ENCODE peak calls at places on chromosomes 13 and 19, in four cellular contexts. B is K562, A is GM12878, J is H1. W is an unnamed sample.

GRCh38 chr19:42207767-42208259 is 9.7 kb downstream of the DEDD2 start:
- DNase-seq in A (no peak), B (peak; percentile 75), J (no peak), W (no peak)

GRCh38 chr19:17248011-17248776 is 2.5 kb upstream of the NR2F6 start:
- DNase-seq in B (peak; percentile 43), A (no peak), J (peak; percentile 79), W (no peak)

GRCh38 chr13:105272660-105273631 is 1262.5 kb downstream of the EFNB2 start:
- DNase-seq in A (no peak), B (no peak), J (no peak), W (no peak)

GRCh38 chr19:29098863-29099481 is 114.0 kb downstream of the UQCRFS1 start:
- DNase-seq in J (no peak), B (peak; percentile 14), A (no peak), W (no peak)

GRCh38 chr13:88622362-88622973 is 951.3 kb downstream of the SLITRK5 start:
- DNase-seq in B (no peak), J (no peak), A (no peak), W (no peak)

GRCh38 chr19:4379383-4380253 is 20.7 kb downstream of the SH3GL1 start:
- DNase-seq in B (no peak), J (no peak), A (peak; percentile 69), W (peak; percentile 18)

GRCh38 chr13:43493496-43494000 is 293.2 kb downstream of the ENOX1 start:
- DNase-seq in A (no peak), J (no peak), B (no peak), W (no peak)

GRCh38 chr13:31191748-31192147 is 8.0 kb upstream of the B3GLCT start:
- DNase-seq in A (no peak), J (no peak), B (no peak), W (no peak)

GRCh38 chr19:4318460-4318859 is 14.1 kb downstream of the FSD1 start:
- DNase-seq in J (no peak), A (no peak), B (no peak), W (peak; percentile 11)

GRCh38 chr19:6030214-6030507 is 52.2 kb upstream of the RANBP3 start:
- DNase-seq in J (no peak), A (no peak), B (no peak), W (no peak)

GRCh38 chr13:27631156-27631555 is 9.5 kb downstream of the POLR1D start:
- DNase-seq in J (no peak), A (no peak), B (no peak), W (no peak)

GRCh38 chr13:43686557-43686956 is 100.2 kb downstream of the ENOX1 start:
- DNase-seq in A (no peak), J (no peak), B (no peak), W (peak; percentile 1)

GRCh38 chr13:44312898-44313551 is 60.6 kb upstream of the SERP2 start:
- DNase-seq in B (no peak), A (no peak), J (no peak), W (no peak)

GRCh38 chr19:37997911-37998344 is 90.9 kb downstream of the SIPA1L3 start:
- DNase-seq in B (no peak), A (no peak), J (no peak), W (no peak)

DNA sequence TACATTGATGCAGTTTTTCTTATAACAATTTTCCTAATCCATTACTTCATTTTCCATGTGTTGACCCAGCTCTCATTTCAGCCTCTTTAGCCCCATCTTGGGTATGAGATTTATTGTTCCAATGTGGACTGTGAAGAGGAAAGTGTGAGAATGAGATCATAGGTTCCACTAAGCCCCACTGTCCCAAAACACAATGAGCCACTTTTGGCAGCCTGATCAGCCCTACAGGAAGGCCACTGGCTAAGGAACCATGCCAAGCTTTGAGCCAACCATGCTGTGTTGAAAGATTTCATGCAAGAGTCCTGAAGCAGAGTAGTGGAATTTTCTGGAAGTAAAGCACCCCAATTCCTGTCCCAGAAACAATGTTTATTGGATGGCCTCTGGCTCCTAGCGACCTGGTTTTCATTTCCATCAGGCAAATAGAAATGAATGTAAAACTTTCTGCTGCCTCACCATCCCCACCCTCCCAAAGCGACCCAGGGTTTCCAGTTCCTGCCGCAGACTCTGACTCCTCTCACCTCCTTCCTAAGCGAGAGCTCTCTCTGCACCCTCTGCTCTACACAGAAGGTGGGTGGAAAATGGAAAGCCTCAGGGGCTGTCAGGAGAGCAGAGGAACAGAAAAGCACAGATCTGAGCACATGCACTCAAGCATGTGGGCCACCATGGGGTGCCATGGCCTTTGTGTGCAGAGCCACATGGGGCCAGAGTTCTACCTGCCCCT is 73.1 kb downstream of the KCTD12 start:
- DNase-seq in A (no peak), J (no peak), B (no peak), W (no peak)
- TF ChIP-seq NRF1 in A (no peak), J (no peak), B (no peak), W (no peak)

DNA sequence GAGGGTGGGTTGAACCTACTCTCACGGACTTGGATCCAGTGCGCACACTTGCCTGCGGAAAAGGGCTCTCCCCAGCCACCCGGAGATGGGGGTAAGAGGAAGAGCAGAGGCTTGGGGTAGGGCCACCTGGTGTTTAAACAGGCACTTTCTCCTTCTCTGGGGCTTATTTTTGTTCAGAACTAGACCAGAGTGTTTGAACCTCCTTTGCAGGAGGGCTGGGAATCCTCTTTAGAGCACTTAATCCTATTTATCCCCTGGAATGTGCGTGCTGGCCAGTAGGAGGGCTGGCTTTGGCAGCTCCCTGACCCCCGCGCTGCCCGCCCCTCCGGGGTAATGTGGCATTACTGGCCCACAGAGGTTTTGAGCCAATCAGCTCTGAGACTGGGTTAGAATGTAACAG is 2.0 kb downstream of the RGS9BP start:
- DNase-seq in J (no peak), A (no peak), B (no peak), W (no peak)
- TF ChIP-seq NRF1 in J (no peak), A (no peak), B (no peak), W (no peak)

GRCh38 chr13:21075303-21076264 is 14.2 kb upstream of the LATS2 start:
- DNase-seq in J (peak; percentile 82), A (no peak), B (no peak), W (peak; percentile 48)
- TF ChIP-seq NRF1 in J (no peak), A (no peak), B (no peak), W (no peak)

GRCh38 chr13:46983881-46984280 is 87.0 kb upstream of the HTR2A start:
- DNase-seq in B (no peak), J (no peak), A (peak; percentile 82), W (no peak)
- TF ChIP-seq NRF1 in B (no peak), J (no peak), A (no peak), W (no peak)

DNA sequence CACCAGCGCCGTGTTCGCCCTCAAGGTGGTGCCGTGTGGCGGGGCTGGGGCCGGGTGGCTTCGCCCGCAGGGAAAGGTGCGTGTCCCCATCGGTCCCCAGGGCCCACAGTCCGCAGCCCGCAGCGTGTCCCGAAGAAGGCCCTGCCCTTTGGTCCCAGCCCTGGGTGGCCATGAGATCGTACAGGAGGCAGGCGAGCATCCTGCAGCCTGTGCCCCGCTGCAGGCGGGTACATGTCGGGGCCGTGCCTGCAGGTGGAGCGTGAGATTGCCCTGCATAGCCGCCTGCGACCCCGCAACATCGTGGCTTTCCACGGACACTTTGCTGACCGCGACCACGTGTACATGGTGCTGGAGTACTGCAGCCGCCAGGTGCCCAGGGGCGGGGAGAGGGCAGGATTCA is 1.5 kb downstream of the PLK5 start:
- DNase-seq in J (peak; percentile 48), A (no peak), B (no peak), W (no peak)
- TF ChIP-seq NRF1 in J (no peak), A (no peak), B (no peak), W (no peak)

DNA sequence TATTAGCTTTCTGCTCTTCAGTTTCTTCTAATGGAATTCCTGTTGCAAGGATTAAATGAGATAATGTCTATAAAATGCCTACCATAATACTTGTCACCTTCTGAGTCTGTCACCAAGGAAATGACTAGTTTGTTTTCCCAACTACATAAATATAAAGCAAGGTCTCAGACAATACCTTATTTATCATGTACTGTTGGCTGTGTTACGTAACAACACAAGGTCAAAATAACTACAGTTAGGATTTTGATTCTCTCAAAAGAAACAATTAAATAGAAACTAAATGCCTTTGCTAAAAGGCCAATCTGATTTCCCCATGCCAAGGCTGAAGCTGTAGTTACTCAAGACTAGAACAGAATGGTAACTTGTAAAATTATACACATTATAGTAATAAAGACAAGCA is 134.5 kb downstream of the PCDH9 start:
- DNase-seq in J (no peak), A (no peak), B (no peak), W (no peak)
- TF ChIP-seq NRF1 in J (no peak), A (no peak), B (no peak), W (no peak)